ENCODE peak calls at places on chromosomes 5 and 9, in eight cellular contexts. T is astrocyte, F is hepatocyte, R is heart left ventricle, S is fibroblast of lung, V is Panc1, C is H1, M is nephron progenitor cell. Z is an unnamed sample.

GRCh38 chr9:132187006-132187760 is 25.3 kb downstream of the NTNG2 start:
- DNase-seq in T (no peak), F (no peak), R (no peak), S (no peak), V (no peak), C (no peak), M (peak), Z (no peak)

GRCh38 chr5:154520861-154521453 is 42.9 kb upstream of the HAND1 start:
- DNase-seq in T (no peak), F (peak), R (no peak), S (peak), V (no peak), C (peak), M (peak), Z (no peak)

GRCh38 chr9:94945191-94946144 is 219.0 kb downstream of the AOPEP start:
- DNase-seq in T (peak), F (peak), R (peak), S (peak), V (peak), C (no peak), M (no peak), Z (no peak)

GRCh38 chr9:23342296-23342695 is 483.7 kb downstream of the ELAVL2 start:
- DNase-seq in T (peak), F (peak), R (no peak), S (peak), V (no peak), C (no peak), M (no peak), Z (no peak)

GRCh38 chr5:131757830-131758519 is 38.8 kb downstream of the FNIP1 start:
- DNase-seq in T (no peak), F (no peak), R (no peak), S (no peak), V (no peak), C (no peak), M (no peak), Z (no peak)

GRCh38 chr5:19790811-19791466 is 197.1 kb downstream of the CDH18 start:
- DNase-seq in T (no peak), F (no peak), R (no peak), S (no peak), V (no peak), C (no peak), M (no peak), Z (no peak)

GRCh38 chr5:119451561-119451960 is 736 bp upstream of the HSD17B4 start:
- DNase-seq in T (no peak), F (no peak), R (no peak), S (no peak), V (no peak), C (peak), M (no peak), Z (no peak)

GRCh38 chr5:151213803-151214613 is 9.9 kb downstream of the CCDC69 start:
- DNase-seq in T (no peak), F (peak), R (peak), S (peak), V (no peak), C (peak), M (no peak), Z (no peak)

GRCh38 chr5:159402328-159402727 is 72.0 kb upstream of the IL12B start:
- DNase-seq in T (peak), F (no peak), R (no peak), S (no peak), V (no peak), C (peak), M (no peak), Z (no peak)

GRCh38 chr9:26746357-26747072 is 146.1 kb downstream of the CAAP1 start:
- DNase-seq in T (peak), F (peak), R (no peak), S (peak), V (no peak), C (no peak), M (no peak), Z (no peak)

GRCh38 chr5:67814569-67815311 is 400.8 kb upstream of the PIK3R1 start:
- DNase-seq in T (no peak), F (no peak), R (no peak), S (no peak), V (no peak), C (no peak), M (no peak), Z (no peak)

GRCh38 chr9:128055222-128056040 is 11.7 kb downstream of the NAIF1 start:
- DNase-seq in T (no peak), F (no peak), R (no peak), S (peak), V (no peak), C (no peak), M (no peak), Z (no peak)

GRCh38 chr5:55577353-55578060 is 42.7 kb upstream of the PLPP1 start:
- DNase-seq in T (peak), F (no peak), R (peak), S (peak), V (no peak), C (peak), M (no peak), Z (no peak)

GRCh38 chr9:72883867-72884266 is 69.0 kb downstream of the ALDH1A1 start:
- DNase-seq in T (no peak), F (no peak), R (no peak), S (no peak), V (no peak), C (no peak), M (no peak), Z (no peak)

GRCh38 chr9:135302329-135303279 is 177.0 kb upstream of the PPP1R26 start:
- DNase-seq in T (no peak), F (no peak), R (no peak), S (no peak), V (no peak), C (peak), M (no peak), Z (no peak)

GRCh38 chr5:41542183-41542582 is 31.8 kb upstream of the PLCXD3 start:
- DNase-seq in T (no peak), F (no peak), R (no peak), S (no peak), V (no peak), C (no peak), M (no peak), Z (no peak)

GRCh38 chr5:157033071-157033583 is 25.8 kb downstream of the HAVCR1 start:
- DNase-seq in T (no peak), F (no peak), R (no peak), S (no peak), V (no peak), C (no peak), M (no peak), Z (no peak)

GRCh38 chr9:93154293-93154903 is 20.3 kb upstream of the NINJ1 start:
- DNase-seq in T (no peak), F (peak), R (no peak), S (no peak), V (no peak), C (peak), M (peak), Z (no peak)

GRCh38 chr5:149828161-149829011 is 98.3 kb downstream of the PPARGC1B start:
- DNase-seq in T (peak), F (peak), R (peak), S (peak), V (peak), C (peak), M (peak), Z (peak)

GRCh38 chr5:125210241-125210947 is 464.0 kb upstream of the ZNF608 start:
- DNase-seq in T (no peak), F (no peak), R (no peak), S (no peak), V (no peak), C (no peak), M (no peak), Z (no peak)

GRCh38 chr9:14838701-14839100 is 71.5 kb downstream of the FREM1 start:
- DNase-seq in T (no peak), F (no peak), R (no peak), S (no peak), V (no peak), C (no peak), M (no peak), Z (no peak)

GRCh38 chr5:93596310-93596675 is 13.3 kb downstream of the NR2F1 start:
- DNase-seq in T (no peak), F (no peak), R (no peak), S (no peak), V (no peak), C (no peak), M (no peak), Z (no peak)

GRCh38 chr9:9352877-9353481 is 1259.8 kb downstream of the PTPRD start:
- DNase-seq in T (no peak), F (peak), R (no peak), S (peak), V (no peak), C (no peak), M (peak), Z (no peak)

GRCh38 chr5:114305402-114306207 is 56.3 kb upstream of the KCNN2 start:
- DNase-seq in T (peak), F (peak), R (no peak), S (peak), V (peak), C (peak), M (no peak), Z (peak)

GRCh38 chr5:24365406-24365805 is 279.4 kb downstream of the CDH10 start:
- DNase-seq in T (peak), F (no peak), R (no peak), S (no peak), V (no peak), C (no peak), M (no peak), Z (no peak)

GRCh38 chr9:95048225-95049087 is 269.1 kb downstream of the FANCC start:
- DNase-seq in T (no peak), F (peak), R (peak), S (peak), V (no peak), C (peak), M (peak), Z (no peak)

GRCh38 chr5:128681764-128682664 is 144.0 kb upstream of the FBN2 start:
- DNase-seq in T (no peak), F (no peak), R (no peak), S (no peak), V (no peak), C (no peak), M (no peak), Z (no peak)

GRCh38 chr9:96232539-96233241 is 69.3 kb downstream of the HSD17B3 start:
- DNase-seq in T (peak), F (peak), R (peak), S (peak), V (no peak), C (no peak), M (peak), Z (no peak)

GRCh38 chr9:108786322-108786721 is 69.5 kb downstream of the ACTL7B start:
- DNase-seq in T (no peak), F (no peak), R (no peak), S (no peak), V (no peak), C (no peak), M (no peak), Z (no peak)

GRCh38 chr9:134391319-134392231 is 65.3 kb downstream of the RXRA start:
- DNase-seq in T (no peak), F (no peak), R (no peak), S (no peak), V (no peak), C (no peak), M (no peak), Z (no peak)

GRCh38 chr5:52693279-52693678 is 94.4 kb upstream of the ITGA1 start:
- DNase-seq in T (no peak), F (peak), R (peak), S (peak), V (no peak), C (no peak), M (no peak), Z (no peak)

GRCh38 chr5:123700624-123701023 is 188.6 kb downstream of the CSNK1G3 start:
- DNase-seq in T (peak), F (peak), R (peak), S (peak), V (peak), C (no peak), M (no peak), Z (peak)

DNA sequence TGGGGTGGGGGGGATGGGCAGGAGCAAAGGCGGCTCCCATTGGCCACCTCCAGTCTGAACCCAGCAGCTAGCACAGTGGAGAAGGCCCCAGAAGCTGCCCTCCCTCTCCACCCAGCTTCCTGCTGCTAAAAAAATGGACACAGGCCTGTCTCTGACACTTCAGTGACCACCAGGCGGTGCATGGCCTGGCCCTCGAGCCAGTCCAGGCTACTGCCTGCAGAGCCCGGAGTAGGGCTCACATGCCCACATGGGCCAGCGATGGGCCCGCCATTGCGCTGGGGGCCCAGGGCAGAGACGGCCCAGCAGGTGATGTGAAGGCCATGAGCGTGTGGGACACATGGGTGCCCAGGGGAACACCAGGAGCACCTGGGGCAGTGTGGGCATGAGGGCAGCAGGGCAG is 52.1 kb upstream of the NOTCH1 start:
- DNase-seq in T (no peak), F (no peak), R (no peak), S (no peak), V (no peak), C (no peak), M (no peak), Z (no peak)
- TF ChIP-seq CTCF in T (no peak), F (no peak), R (no peak), S (no peak), V (no peak), C (no peak), M (no peak), Z (no peak)

DNA sequence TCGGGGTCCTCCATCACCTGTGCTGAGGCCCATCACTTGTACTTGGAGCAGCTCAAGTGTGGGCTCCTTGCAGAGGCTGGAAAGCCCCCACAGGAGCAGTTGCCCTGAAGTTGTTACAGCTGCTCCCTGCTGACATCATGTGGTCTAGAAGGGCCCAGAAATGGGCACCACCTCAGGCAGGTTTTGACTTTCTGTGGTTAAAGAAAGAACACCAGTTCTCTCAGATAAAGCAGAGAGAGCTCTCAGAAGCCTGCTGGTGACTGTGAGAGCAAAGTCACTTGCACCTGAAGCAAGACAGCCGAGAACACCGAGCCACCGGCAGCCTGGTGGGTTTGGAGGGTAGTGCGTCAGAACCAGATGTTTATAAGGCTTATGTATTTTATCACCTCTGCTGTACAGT is 70.4 kb downstream of the MVB12B start:
- DNase-seq in T (no peak), F (no peak), R (no peak), S (no peak), V (no peak), C (no peak), M (no peak), Z (no peak)
- TF ChIP-seq CTCF in T (no peak), F (no peak), R (no peak), S (no peak), V (peak), C (peak), M (no peak), Z (no peak)

GRCh38 chr5:116272281-116272941 is 187.6 kb downstream of the COMMD10 start:
- DNase-seq in T (peak), F (no peak), R (no peak), S (peak), V (no peak), C (no peak), M (no peak), Z (peak)
- TF ChIP-seq CTCF in T (no peak), F (no peak), R (peak), S (peak), V (peak), C (no peak), M (no peak), Z (peak)

GRCh38 chr9:107046692-107047091 is 183.7 kb downstream of the ZNF462 start:
- DNase-seq in T (no peak), F (no peak), R (no peak), S (no peak), V (no peak), C (no peak), M (no peak), Z (no peak)

GRCh38 chr9:107043886-107044285 is 180.9 kb downstream of the ZNF462 start:
- DNase-seq in T (no peak), F (no peak), R (no peak), S (no peak), V (no peak), C (no peak), M (no peak), Z (no peak)

GRCh38 chr9:107049825-107050184 is 186.8 kb downstream of the ZNF462 start:
- DNase-seq in T (no peak), F (no peak), R (no peak), S (no peak), V (no peak), C (no peak), M (no peak), Z (no peak)

GRCh38 chr9:107049046-107049824 is 186.3 kb downstream of the ZNF462 start:
- DNase-seq in T (peak), F (no peak), R (no peak), S (no peak), V (no peak), C (peak), M (no peak), Z (no peak)

GRCh38 chr9:107044872-107045271 is 181.9 kb downstream of the ZNF462 start:
- DNase-seq in T (no peak), F (no peak), R (no peak), S (no peak), V (no peak), C (peak), M (no peak), Z (no peak)
- TF ChIP-seq CTCF in T (no peak), F (no peak), R (no peak), S (no peak), V (peak), C (peak), M (no peak), Z (no peak)

GRCh38 chr9:123364241-123364824 is 8.3 kb downstream of the CRB2 start:
- DNase-seq in T (peak), F (peak), R (no peak), S (peak), V (no peak), C (no peak), M (no peak), Z (no peak)

GRCh38 chr9:123365881-123366528 is 10.0 kb downstream of the CRB2 start:
- DNase-seq in T (no peak), F (no peak), R (no peak), S (no peak), V (no peak), C (no peak), M (no peak), Z (no peak)

GRCh38 chr9:123362856-123363255 is 6.9 kb downstream of the CRB2 start:
- DNase-seq in T (no peak), F (no peak), R (no peak), S (no peak), V (no peak), C (no peak), M (no peak), Z (no peak)

GRCh38 chr9:123368023-123368422 is 12.0 kb downstream of the CRB2 start:
- DNase-seq in T (no peak), F (no peak), R (no peak), S (no peak), V (no peak), C (no peak), M (no peak), Z (no peak)

DNA sequence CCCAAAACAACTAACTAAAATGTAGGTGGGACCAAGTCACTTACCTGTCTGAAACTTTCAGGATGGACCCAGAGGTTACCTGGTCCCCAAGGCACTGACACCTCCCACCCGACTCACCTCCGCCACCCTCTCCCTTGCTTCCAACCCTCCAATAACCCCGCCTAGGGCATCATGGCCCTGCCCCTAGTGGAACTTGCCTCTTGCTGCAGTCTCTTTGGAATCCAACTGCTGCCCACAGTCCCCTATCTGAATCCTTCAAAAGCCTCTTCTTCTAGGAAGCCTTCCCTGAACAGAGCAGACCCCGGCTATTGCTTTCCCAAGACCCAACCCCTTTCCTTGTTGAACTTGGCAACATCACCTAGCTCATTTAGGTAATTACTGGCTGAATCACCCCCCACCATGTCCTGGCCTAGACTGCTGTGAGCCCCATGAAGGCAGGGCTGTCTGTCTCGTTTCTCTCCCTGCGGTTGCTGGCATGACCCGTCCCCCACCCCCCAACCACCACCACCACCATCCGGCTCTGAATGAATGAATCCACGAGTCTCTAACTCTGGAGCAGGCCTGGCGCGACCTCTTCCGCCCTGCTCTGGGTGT is 9.4 kb downstream of the CRB2 start:
- DNase-seq in T (no peak), F (no peak), R (no peak), S (no peak), V (no peak), C (no peak), M (no peak), Z (no peak)
- TF ChIP-seq CTCF in T (peak), F (peak), R (no peak), S (peak), V (no peak), C (no peak), M (no peak), Z (no peak)

GRCh38 chr5:141848771-141849370 is 29.3 kb downstream of the PCDH1 start:
- DNase-seq in T (peak), F (peak), R (no peak), S (peak), V (peak), C (peak), M (no peak), Z (no peak)

GRCh38 chr5:141843156-141843927 is 34.9 kb downstream of the PCDH1 start:
- DNase-seq in T (peak), F (no peak), R (no peak), S (no peak), V (no peak), C (no peak), M (no peak), Z (no peak)

GRCh38 chr5:141846031-141846430 is 32.2 kb downstream of the PCDH1 start:
- DNase-seq in T (peak), F (peak), R (no peak), S (peak), V (no peak), C (no peak), M (peak), Z (no peak)

GRCh38 chr5:141844414-141845097 is 33.7 kb downstream of the PCDH1 start:
- DNase-seq in T (no peak), F (no peak), R (no peak), S (no peak), V (no peak), C (no peak), M (no peak), Z (no peak)

GRCh38 chr5:141845371-141845821 is 32.8 kb downstream of the PCDH1 start:
- DNase-seq in T (no peak), F (no peak), R (no peak), S (no peak), V (no peak), C (no peak), M (no peak), Z (no peak)
- TF ChIP-seq CTCF in T (no peak), F (no peak), R (no peak), S (no peak), V (no peak), C (no peak), M (no peak), Z (no peak)